ENCODE peak calls at places on chromosomes 1 and 21, in nine cellular contexts. A is upper lobe of left lung, C is sigmoid colon, X is H1, N is esophagus muscularis mucosa, S is K562, F is suprapubic skin, Q is transverse colon, P is HepG2. O is an unnamed sample.

GRCh38 chr1:41433501-41433900 is 51.0 kb downstream of the EDN2 start:
- DNase-seq in P (no peak), C (no peak), N (no peak), S (no peak), X (no peak), Q (no peak), A (no peak), F (no peak), O (no peak)

GRCh38 chr1:67604778-67605177 is 80.2 kb upstream of the GADD45A start:
- DNase-seq in S (no peak), N (no peak), P (no peak), F (no peak), A (no peak), C (no peak), Q (no peak), X (no peak), O (no peak)

GRCh38 chr1:231527586-231528174 is 789 bp upstream of the TSNAX start:
- DNase-seq in X (no peak), Q (no peak), N (no peak), F (no peak), A (no peak), P (no peak), C (no peak), S (no peak), O (no peak)

GRCh38 chr1:15626269-15626668 is 9.0 kb downstream of the DDI2 start:
- DNase-seq in P (no peak), X (no peak), S (no peak), F (no peak), Q (no peak), A (no peak), N (no peak), C (no peak), O (no peak)

GRCh38 chr21:20617130-20617529 is 381.1 kb upstream of the NCAM2 start:
- DNase-seq in A (no peak), F (no peak), X (peak), S (no peak), Q (no peak), P (no peak), N (no peak), C (no peak), O (peak)

GRCh38 chr1:69163779-69164178 is 403.9 kb upstream of the LRRC7 start:
- DNase-seq in X (no peak), S (no peak), P (no peak), Q (no peak), C (no peak), N (no peak), F (no peak), A (no peak), O (no peak)

GRCh38 chr1:109864063-109864822 is 46.4 kb upstream of the CSF1 start:
- DNase-seq in Q (no peak), C (no peak), S (peak), F (no peak), N (no peak), A (no peak), P (no peak), X (no peak), O (no peak)

GRCh38 chr1:111190931-111191451 is 9.5 kb downstream of the DENND2D start:
- DNase-seq in C (no peak), P (no peak), S (no peak), A (no peak), Q (no peak), F (no peak), N (no peak), X (no peak), O (no peak)

GRCh38 chr1:43253173-43253572 is 16.6 kb upstream of the TMEM125 start:
- DNase-seq in C (no peak), Q (no peak), X (no peak), F (no peak), A (no peak), S (no peak), P (no peak), N (no peak), O (no peak)

GRCh38 chr1:200951016-200951415 is 56.3 kb downstream of the INAVA start:
- DNase-seq in A (no peak), P (no peak), C (no peak), F (no peak), N (no peak), X (no peak), S (peak), Q (no peak), O (no peak)

GRCh38 chr21:34639882-34640788 is 25.2 kb upstream of the RCAN1 start:
- DNase-seq in F (no peak), C (no peak), X (no peak), P (no peak), S (peak), A (no peak), N (no peak), Q (no peak), O (no peak)

GRCh38 chr1:159218846-159219636 is 14.4 kb downstream of the ACKR1 start:
- DNase-seq in P (no peak), N (peak), A (no peak), C (no peak), Q (no peak), F (no peak), X (no peak), S (no peak), O (no peak)

GRCh38 chr1:53508991-53509663 is 49.9 kb downstream of the DMRTB1 start:
- DNase-seq in S (peak), Q (no peak), N (no peak), F (no peak), X (no peak), P (no peak), C (no peak), A (peak), O (no peak)

GRCh38 chr1:204206121-204206520 is 7.7 kb downstream of the GOLT1A start:
- DNase-seq in Q (no peak), X (no peak), S (peak), N (no peak), F (no peak), A (no peak), C (no peak), P (no peak), O (no peak)

GRCh38 chr1:234864116-234864515 is 254.1 kb upstream of the IRF2BP2 start:
- DNase-seq in Q (no peak), X (no peak), P (no peak), A (no peak), S (no peak), F (no peak), N (no peak), C (no peak), O (no peak)

GRCh38 chr1:234863596-234863995 is 253.6 kb upstream of the IRF2BP2 start:
- DNase-seq in A (no peak), N (no peak), Q (no peak), S (no peak), F (no peak), P (no peak), C (peak), X (no peak), O (no peak)

GRCh38 chr1:234861761-234862160 is 251.8 kb upstream of the IRF2BP2 start:
- DNase-seq in A (no peak), N (no peak), F (no peak), C (no peak), Q (no peak), S (no peak), P (no peak), X (no peak), O (no peak)

GRCh38 chr1:234862360-234862943 is 252.5 kb upstream of the IRF2BP2 start:
- DNase-seq in N (no peak), X (no peak), F (no peak), A (no peak), P (peak), Q (no peak), C (no peak), S (no peak), O (no peak)

DNA sequence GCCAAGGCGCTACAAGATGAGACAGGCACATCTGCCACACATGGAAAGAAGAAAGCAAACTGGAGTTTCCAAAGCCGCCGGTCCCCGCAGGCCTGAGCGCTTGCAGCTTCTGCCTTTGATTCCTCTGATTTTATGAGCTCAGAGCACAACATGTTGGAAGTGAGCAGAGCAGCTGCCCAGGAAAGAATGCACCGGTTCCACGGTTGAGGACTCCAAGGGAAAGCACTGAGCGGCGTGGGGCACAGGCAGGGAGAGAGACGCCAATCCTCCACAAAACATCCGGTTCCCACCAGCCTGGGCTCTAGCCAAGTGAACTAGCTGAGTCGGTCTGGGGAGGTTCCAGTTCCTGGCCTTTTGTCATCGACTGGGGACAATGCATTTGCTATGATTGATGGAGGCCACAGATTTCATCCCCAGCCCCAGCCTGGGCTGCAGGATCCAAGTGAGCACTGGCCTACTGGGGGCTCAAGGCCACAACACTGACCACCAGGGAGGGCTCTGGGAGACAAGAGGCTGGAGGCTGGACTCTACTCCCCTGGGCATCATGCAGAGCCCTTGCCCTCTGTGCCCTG is 253.1 kb upstream of the IRF2BP2 start:
- DNase-seq in Q (peak), F (peak), P (peak), C (peak), S (no peak), A (peak), N (no peak), X (no peak), O (peak)
- TF ChIP-seq POLR2AphosphoS5 in Q (peak), F (no peak), P (no peak), C (peak), S (no peak), A (peak), N (peak), X (no peak), O (peak)

GRCh38 chr1:24003331-24003972 is 23.3 kb upstream of the SRSF10 start:
- DNase-seq in N (no peak), P (peak), S (no peak), Q (no peak), C (no peak), F (no peak), X (no peak), A (peak), O (no peak)
- TF ChIP-seq EP300 in N (no peak), P (peak), S (no peak), Q (no peak), C (no peak), F (no peak), X (no peak), A (no peak), O (no peak)

DNA sequence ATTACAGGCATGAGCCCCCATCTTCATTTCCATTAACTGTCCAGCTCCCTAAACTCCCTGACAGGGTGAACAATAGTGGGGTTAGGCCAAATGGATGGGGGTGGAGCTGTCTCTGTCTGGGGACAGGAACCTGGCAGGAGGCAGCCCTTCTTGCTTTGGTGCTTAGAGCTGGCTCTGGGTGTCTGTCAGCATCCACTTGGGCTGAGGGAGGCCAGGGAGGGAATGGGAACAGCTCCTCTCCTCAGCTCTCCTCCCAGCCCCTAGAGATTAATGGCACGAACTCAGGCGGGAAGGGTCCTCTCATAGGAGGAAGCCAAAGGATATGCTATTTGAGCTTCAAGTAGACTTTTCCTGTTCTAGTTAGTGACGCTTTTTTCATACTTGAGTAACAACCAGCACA is 11.1 kb upstream of the ETV3L start:
- DNase-seq in N (no peak), F (peak), A (no peak), X (no peak), P (no peak), Q (no peak), S (no peak), C (no peak), O (no peak)
- TF ChIP-seq POLR2A in N (no peak), F (no peak), A (no peak), X (no peak), P (no peak), Q (no peak), S (no peak), C (no peak), O (no peak)

DNA sequence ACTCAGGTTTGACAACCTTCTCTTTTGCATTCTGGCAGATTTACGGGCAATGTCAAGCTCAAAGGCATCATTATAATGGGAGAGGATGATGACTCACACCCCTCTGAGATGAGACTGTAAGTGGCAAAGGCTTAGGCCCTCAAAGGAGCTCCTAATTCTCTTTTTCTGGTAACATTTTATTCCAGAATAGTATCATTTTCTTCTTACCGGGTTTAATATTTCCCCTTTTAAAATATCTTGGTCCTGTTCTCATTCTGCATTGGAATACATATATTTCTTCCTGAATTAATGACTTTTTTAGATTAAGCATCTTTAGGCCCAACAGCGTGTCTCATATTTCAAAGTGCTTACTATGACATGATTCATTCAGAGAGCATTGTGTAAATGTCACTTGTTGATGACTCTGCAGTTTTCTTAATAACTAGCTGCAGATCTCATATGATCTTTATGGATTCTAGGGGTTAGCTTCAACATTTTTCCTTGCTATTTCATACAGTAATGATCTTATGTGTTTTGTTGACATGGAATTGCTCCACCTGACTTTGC is 1.7 kb downstream of the PITHD1 start:
- DNase-seq in A (no peak), P (no peak), N (no peak), C (no peak), S (no peak), X (no peak), F (no peak), Q (no peak), O (no peak)
- TF ChIP-seq POLR2AphosphoS5 in A (no peak), P (no peak), N (no peak), C (no peak), S (no peak), X (no peak), F (no peak), Q (no peak), O (no peak)

GRCh38 chr1:23196627-23197328 is 20.5 kb downstream of the HTR1D start:
- DNase-seq in X (no peak), F (no peak), N (no peak), Q (no peak), A (peak), C (no peak), S (no peak), P (no peak), O (no peak)

GRCh38 chr1:23200885-23201284 is 16.4 kb downstream of the HTR1D start:
- DNase-seq in A (no peak), N (no peak), C (no peak), P (no peak), Q (no peak), S (peak), F (no peak), X (no peak), O (no peak)

GRCh38 chr1:23198373-23198772 is 18.9 kb downstream of the HTR1D start:
- DNase-seq in A (no peak), Q (no peak), P (no peak), N (no peak), C (no peak), X (no peak), S (no peak), F (no peak), O (no peak)

DNA sequence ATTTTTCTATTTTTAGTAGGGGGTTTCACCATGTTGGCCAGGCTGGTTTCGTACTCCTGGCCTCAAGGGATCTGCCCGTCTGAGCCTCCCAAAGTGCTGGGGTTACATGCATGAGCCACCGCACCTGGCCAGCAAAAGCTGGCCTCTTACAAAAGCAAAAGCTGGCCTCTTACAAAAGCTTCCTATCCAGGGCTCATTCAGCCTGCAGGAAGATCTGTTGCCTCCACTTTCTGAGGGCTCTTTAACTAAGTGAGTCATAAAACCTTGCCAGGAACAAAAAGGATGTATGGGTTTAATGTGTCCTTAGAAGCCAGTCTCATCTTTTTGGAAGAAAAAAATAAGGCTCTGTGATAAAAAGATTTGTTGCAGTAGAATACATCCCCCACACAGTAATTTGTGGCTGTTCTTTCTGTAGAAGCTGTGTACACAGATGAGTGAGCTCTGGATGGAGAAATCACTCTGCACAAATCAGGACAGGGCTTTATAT is 15.0 kb downstream of the HTR1D start:
- DNase-seq in S (no peak), F (no peak), P (no peak), A (no peak), X (no peak), C (no peak), N (no peak), Q (no peak), O (no peak)
- TF ChIP-seq EP300 in S (no peak), F (no peak), P (no peak), A (no peak), X (no peak), C (no peak), N (no peak), Q (no peak), O (no peak)

GRCh38 chr1:1401457-1402010 is 2.4 kb upstream of the CCNL2 start:
- DNase-seq in N (no peak), P (no peak), X (no peak), C (no peak), F (no peak), A (no peak), S (no peak), Q (no peak), O (no peak)
- TF ChIP-seq POLR2A in N (no peak), P (no peak), X (peak), C (no peak), F (no peak), A (no peak), S (peak), Q (no peak), O (no peak)

DNA sequence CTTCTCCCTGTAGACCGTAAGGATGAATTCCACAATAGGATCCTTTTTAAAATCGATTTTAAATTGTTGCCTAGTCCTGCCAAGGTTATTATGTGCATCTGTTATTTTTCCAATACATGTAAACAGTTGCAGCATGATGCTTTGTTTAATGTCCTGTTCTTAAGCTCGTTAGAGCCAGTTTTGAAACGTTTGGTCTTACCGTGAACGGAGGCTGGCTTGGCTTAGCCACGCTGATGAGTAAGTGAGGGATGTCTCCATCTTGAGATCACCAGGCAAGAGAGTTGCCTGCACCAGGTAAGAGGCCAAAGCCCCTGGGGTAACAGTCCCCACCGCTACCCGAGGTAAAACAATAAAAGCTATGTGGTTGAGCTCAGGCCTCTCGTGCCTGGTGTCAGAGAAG is 17.3 kb downstream of the CSTB start:
- DNase-seq in Q (no peak), P (no peak), F (no peak), C (no peak), X (no peak), N (no peak), S (no peak), A (no peak), O (no peak)
- TF ChIP-seq POLR2AphosphoS5 in Q (no peak), P (no peak), F (no peak), C (peak), X (no peak), N (peak), S (no peak), A (no peak), O (no peak)

DNA sequence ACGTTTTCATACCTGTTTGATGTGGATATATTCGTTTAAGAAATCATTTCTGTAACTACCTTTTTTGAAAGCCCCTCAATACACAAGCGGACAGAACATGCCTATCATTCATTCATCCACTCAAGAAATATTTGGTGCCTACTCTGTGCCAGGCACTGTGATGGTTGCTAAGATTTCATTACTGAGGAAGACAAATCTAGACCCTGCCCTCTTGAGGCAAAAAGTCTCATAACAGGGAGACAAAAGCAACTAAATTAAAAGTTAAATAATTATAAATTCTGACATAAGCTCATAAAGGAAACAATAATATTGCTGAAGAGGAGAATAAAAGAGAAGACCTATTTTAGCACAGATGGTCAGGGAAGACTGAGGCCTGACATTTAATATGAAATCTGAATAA is 203.5 kb upstream of the ZNHIT6 start:
- DNase-seq in X (no peak), F (no peak), P (no peak), A (no peak), Q (no peak), N (no peak), S (no peak), C (no peak), O (no peak)
- TF ChIP-seq EP300 in X (no peak), F (no peak), P (no peak), A (no peak), Q (no peak), N (no peak), S (no peak), C (no peak), O (no peak)